ENCODE peak calls at places on chromosomes 5 and 9, in four cellular contexts. J is HepG2, U is NB4, N is A549. G is an unnamed sample.

GRCh38 chr5:90226433-90227099 is 183.0 kb downstream of the CETN3 start:
- DNase-seq in U (no peak), N (no peak), J (no peak), G (no peak)

GRCh38 chr5:157357823-157358222 is 91.9 kb downstream of the CYFIP2 start:
- DNase-seq in J (no peak), N (no peak), U (no peak), G (no peak)

GRCh38 chr9:101264727-101265126 is 120.1 kb downstream of the BAAT start:
- DNase-seq in J (no peak), N (no peak), U (no peak), G (no peak)

GRCh38 chr5:59433174-59433573 is 460.4 kb downstream of the PDE4D start:
- DNase-seq in J (no peak), N (no peak), U (no peak), G (no peak)

GRCh38 chr9:124309665-124310064 is 51.9 kb downstream of the NEK6 start:
- DNase-seq in J (peak; percentile 39), N (peak; percentile 89), U (no peak), G (no peak)

GRCh38 chr5:81766611-81767010 is 15.7 kb upstream of the SSBP2 start:
- DNase-seq in J (no peak), N (no peak), U (no peak), G (no peak)

GRCh38 chr5:7529880-7530279 is 133.9 kb downstream of the ADCY2 start:
- DNase-seq in J (no peak), U (no peak), N (no peak), G (no peak)

GRCh38 chr9:29511680-29512079 is 1938.4 kb upstream of the C9orf72 start:
- DNase-seq in U (no peak), N (no peak), J (no peak), G (no peak)

GRCh38 chr9:757246-757881 is 84.1 kb upstream of the DMRT1 start:
- DNase-seq in U (peak; percentile 95), J (peak; percentile 69), N (no peak), G (peak; percentile 55)

GRCh38 chr5:90777959-90778358 is 219.4 kb downstream of the ADGRV1 start:
- DNase-seq in U (no peak), J (no peak), N (no peak), G (no peak)

GRCh38 chr5:67770431-67771025 is 445.0 kb upstream of the PIK3R1 start:
- DNase-seq in U (peak; percentile 42), N (no peak), J (peak; percentile 98), G (no peak)

GRCh38 chr5:41869150-41869738 is 981 bp downstream of the OXCT1 start:
- DNase-seq in J (no peak), N (no peak), U (peak; percentile 8), G (peak; percentile 55)

GRCh38 chr5:130759061-130759460 is 406.0 kb downstream of the HINT1 start:
- DNase-seq in J (no peak), N (no peak), U (no peak), G (no peak)

GRCh38 chr9:105877719-105878118 is 183.4 kb downstream of the TMEM38B start:
- DNase-seq in J (no peak), N (no peak), U (peak; percentile 66), G (no peak)

GRCh38 chr5:127002390-127002789 is 28.0 kb downstream of the MARCHF3 start:
- DNase-seq in N (no peak), J (peak; percentile 17), U (no peak), G (no peak)

GRCh38 chr9:99239341-99240055 is 17.4 kb downstream of the SEC61B start:
- DNase-seq in J (no peak), N (no peak), U (no peak), G (no peak)

GRCh38 chr5:41435276-41435675 is 75.1 kb downstream of the PLCXD3 start:
- DNase-seq in J (no peak), N (no peak), U (no peak), G (no peak)

GRCh38 chr5:1204693-1205242 is 3.4 kb downstream of the SLC6A19 start:
- DNase-seq in U (peak; percentile 61), N (peak; percentile 28), J (peak; percentile 71), G (peak; percentile 31)
- TF ChIP-seq MAX in U (no peak), N (no peak), J (no peak), G (no peak)

GRCh38 chr9:95098391-95098921 is 219.1 kb downstream of the FANCC start:
- DNase-seq in J (no peak), U (no peak), N (no peak), G (no peak)

GRCh38 chr9:95096381-95096780 is 221.1 kb downstream of the FANCC start:
- DNase-seq in J (no peak), N (no peak), U (no peak), G (no peak)

GRCh38 chr9:95095619-95096355 is 221.7 kb downstream of the FANCC start:
- DNase-seq in N (no peak), U (no peak), J (no peak), G (no peak)

GRCh38 chr9:95096807-95097206 is 220.7 kb downstream of the FANCC start:
- DNase-seq in J (peak; percentile 33), U (peak; percentile 15), N (no peak), G (no peak)

DNA sequence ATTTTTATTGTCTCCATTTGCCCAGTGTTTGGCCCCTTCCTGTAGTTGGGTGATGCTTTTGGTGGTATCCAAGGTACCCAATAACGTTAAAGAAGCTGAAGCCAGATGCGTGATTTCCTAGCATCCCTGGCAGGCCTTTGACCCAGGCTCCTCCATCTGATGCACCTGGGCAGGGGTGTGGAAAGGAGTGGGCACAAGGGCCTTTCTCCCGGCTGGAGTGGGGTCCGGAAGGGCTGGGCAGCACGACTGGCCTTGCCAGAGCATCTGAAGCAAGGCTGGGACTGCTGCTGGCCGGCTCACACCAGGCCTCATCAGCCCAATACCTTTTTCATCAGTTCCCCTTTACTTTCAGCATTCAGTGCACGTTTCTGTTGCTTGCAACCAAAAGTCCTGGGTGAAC is 220.2 kb downstream of the FANCC start:
- DNase-seq in U (no peak), J (no peak), N (no peak), G (no peak)
- TF ChIP-seq MAX in U (no peak), J (no peak), N (no peak), G (no peak)

DNA sequence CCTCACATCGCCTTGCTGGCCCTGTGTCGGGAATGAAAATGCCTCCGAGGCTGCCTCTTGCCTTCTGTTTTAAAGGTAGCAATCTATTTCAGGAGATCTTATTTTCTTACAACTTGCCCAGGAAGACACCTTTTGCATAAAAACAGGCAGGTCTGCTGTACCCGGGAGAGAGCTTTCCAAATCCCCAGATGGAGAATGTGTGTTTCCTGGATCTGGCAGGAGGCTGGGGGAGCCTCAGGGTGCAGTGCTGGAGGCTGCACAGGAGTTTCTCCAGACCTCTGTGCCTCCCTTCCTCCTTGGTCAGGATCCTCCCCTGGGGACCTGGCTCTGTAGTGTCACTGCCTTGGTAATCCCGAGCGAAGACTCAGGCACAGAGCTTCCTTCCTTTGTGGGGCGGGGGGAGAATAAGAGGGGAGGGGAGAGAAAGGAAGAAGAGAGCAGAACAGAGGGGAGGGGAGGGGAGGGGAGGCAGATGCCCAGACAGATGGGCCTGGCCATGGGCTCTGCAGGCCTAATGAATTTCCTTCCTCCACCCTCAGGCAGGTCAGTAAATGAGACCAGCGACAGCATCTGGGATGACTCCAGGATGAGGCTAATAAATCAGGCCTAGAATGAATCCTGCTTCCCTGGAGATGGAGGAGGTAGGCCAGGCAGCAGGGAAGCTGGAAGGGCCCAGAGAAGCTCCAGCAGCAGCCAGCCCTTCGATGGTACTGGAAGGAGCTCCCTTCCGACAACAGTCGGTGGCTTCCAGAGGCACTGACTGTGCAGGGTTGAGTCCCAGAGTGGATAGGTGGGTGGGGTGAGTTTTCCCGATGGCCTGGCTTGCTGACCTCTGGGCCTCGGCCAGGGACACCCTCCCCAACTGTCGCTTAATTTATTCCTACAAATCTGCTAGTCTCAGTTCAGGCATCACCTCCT is 104.2 kb upstream of the BOD1 start:
- DNase-seq in U (no peak), N (no peak), J (no peak), G (no peak)
- TF ChIP-seq MAX in U (no peak), N (no peak), J (no peak), G (no peak)

DNA sequence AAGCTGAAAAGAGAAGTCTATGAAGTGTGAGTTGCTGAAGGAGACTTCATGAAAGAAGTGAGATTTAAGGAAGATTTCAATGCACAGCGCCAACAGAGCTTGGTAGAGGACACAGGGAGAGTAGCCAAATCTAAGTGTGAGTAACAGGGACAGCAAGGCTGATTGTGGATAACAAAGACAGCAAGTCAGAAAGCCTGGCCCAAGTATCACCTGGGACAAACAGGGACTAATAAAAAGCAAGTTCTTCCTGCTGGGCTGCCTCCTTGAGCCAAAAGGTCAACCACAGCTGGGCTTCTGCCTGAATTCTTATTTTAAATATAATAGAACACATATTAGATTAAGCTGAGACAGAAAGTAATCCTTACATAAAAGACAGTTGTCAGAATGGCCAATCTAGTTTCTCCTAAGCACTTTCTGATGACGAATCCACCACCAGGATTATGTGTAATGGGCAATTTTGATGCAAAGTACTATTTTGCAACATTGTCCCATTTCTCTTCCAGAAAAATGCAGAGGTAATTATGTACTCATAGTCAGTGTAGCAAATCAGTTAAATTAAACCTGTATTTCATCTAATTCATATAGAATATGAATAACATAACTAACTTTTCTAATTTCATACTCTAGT is 73.8 kb downstream of the MAPKAP1 start:
- DNase-seq in N (no peak), J (no peak), U (peak; percentile 16), G (no peak)
- TF ChIP-seq MAX in N (no peak), J (no peak), U (no peak), G (no peak)

GRCh38 chr5:93221-93980 is 1.4 kb downstream of the PLEKHG4B start:
- DNase-seq in U (no peak), N (no peak), J (no peak), G (no peak)

GRCh38 chr5:90590-91547 is 1.1 kb upstream of the PLEKHG4B start:
- DNase-seq in J (no peak), N (no peak), U (no peak), G (no peak)

GRCh38 chr5:92391-93220 is 638 bp downstream of the PLEKHG4B start:
- DNase-seq in J (no peak), U (no peak), N (no peak), G (no peak)

GRCh38 chr5:89337-90286 is 2.4 kb upstream of the PLEKHG4B start:
- DNase-seq in N (no peak), J (no peak), U (no peak), G (no peak)

DNA sequence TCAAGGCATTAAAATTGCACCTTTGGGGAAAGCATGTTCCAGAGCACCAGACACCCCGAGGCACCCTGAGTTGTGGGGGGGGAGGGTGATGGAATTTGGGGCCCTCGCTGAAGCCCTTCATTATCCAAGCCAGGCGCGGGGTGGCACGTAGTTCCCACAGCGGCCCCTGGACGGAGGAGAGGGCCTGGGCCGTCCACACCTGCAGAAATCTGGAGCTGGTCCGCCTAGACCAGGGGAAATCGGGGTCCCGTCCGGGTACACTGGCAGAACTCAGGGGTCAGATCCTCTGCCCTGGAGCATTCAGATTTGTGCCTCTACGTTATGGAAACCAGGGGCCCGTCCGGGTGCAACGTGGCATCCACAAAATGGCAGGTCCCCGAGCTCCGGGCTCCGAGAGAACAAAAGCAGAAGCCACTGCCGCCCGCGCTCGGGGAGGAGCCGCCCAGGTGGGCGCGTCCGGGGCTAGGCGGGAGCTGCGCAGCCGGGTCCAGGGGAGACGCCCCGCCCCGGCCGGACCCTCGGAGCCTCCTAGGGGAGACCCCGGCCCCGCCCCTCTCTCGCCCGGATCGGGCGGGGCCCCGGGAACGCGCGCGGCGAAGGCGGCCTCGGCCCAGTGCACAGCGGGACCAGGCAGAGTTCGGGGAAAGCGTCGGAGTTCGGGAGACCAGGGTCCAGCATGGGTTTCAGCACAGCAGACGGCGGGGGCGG is at the start of gene PLEKHG4B:
- DNase-seq in J (no peak), U (no peak), N (peak; percentile 35), G (peak; percentile 91)
- TF ChIP-seq MAX in J (no peak), U (no peak), N (no peak), G (peak; percentile 75)

GRCh38 chr5:1468247-1468612 is 23.0 kb upstream of the SLC6A3 start:
- DNase-seq in N (no peak), U (no peak), J (peak; percentile 27), G (peak; percentile 80)
- TF ChIP-seq MAX in N (no peak), U (no peak), J (no peak), G (no peak)

G was measured in WTC11.